ENCODE peak calls at places on chromosomes 7 and 10, in four cellular contexts. H is mucosa of gallbladder, O is NCI-H2171 treated with DMSO at 0.1 percent for 48 hours, M is SJSA1. X is an unnamed sample.

GRCh38 chr10:46551701-46552525 is 4.5 kb downstream of the GPRIN2 start:
- DNase-seq in H (peak), O (no peak), M (no peak), X (no peak)

GRCh38 chr7:66162622-66163021 is 42.5 kb upstream of the TPST1 start:
- DNase-seq in H (no peak), O (no peak), M (no peak), X (no peak)

GRCh38 chr7:121752706-121753105 is 120.3 kb upstream of the PTPRZ1 start:
- DNase-seq in H (no peak), O (no peak), M (no peak), X (no peak)

GRCh38 chr7:102129636-102130370 is 156.9 kb upstream of the SH2B2 start:
- DNase-seq in H (no peak), O (peak), M (no peak), X (no peak)

GRCh38 chr7:33806284-33807157 is 98.8 kb upstream of the BMPER start:
- DNase-seq in H (no peak), O (no peak), M (no peak), X (peak)

GRCh38 chr7:108014747-108015682 is 12.1 kb upstream of the LAMB1 start:
- DNase-seq in H (no peak), O (no peak), M (peak), X (no peak)

GRCh38 chr7:150397376-150398107 is 18.4 kb downstream of the ZNF775 start:
- DNase-seq in H (no peak), O (no peak), M (no peak), X (no peak)

GRCh38 chr10:11345224-11346054 is 266.0 kb downstream of the USP6NL start:
- DNase-seq in H (no peak), O (no peak), M (no peak), X (no peak)

GRCh38 chr10:75793848-75794247 is 362.4 kb downstream of the LRMDA start:
- DNase-seq in H (no peak), O (no peak), M (no peak), X (no peak)

GRCh38 chr10:113612154-113612553 is 51.7 kb downstream of the NRAP start:
- DNase-seq in H (no peak), O (no peak), M (no peak), X (no peak)

GRCh38 chr10:34249634-34250033 is 565.5 kb downstream of the PARD3 start:
- DNase-seq in H (no peak), O (peak), M (peak), X (no peak)

GRCh38 chr10:102802920-102803534 is 34.2 kb downstream of the CYP17A1 start:
- DNase-seq in H (peak), O (no peak), M (peak), X (peak)

GRCh38 chr7:104968648-104969047 is 45.4 kb upstream of the KMT2E start:
- DNase-seq in H (no peak), O (no peak), M (no peak), X (no peak)

GRCh38 chr10:45373783-45374450 is at the start of gene ALOX5:
- DNase-seq in H (peak), O (peak), M (no peak), X (no peak)

GRCh38 chr7:129605960-129606644 is 5.4 kb upstream of the NRF1 start:
- DNase-seq in H (no peak), O (no peak), M (no peak), X (no peak)

GRCh38 chr10:69960606-69961167 is 92.0 kb upstream of the MACROH2A2 start:
- DNase-seq in H (no peak), O (no peak), M (no peak), X (no peak)

GRCh38 chr7:47049234-47049774 is 532.6 kb downstream of the TNS3 start:
- DNase-seq in H (no peak), O (no peak), M (no peak), X (no peak)

GRCh38 chr10:104937528-104937927 is 296.4 kb downstream of the SORCS3 start:
- DNase-seq in H (peak), O (no peak), M (no peak), X (no peak)

GRCh38 chr7:17611611-17612010 is 313.2 kb downstream of the AHR start:
- DNase-seq in H (peak), O (no peak), M (no peak), X (no peak)

GRCh38 chr10:46558411-46559185 is 2.1 kb upstream of the GPRIN2 start:
- DNase-seq in H (peak), O (no peak), M (no peak), X (no peak)

GRCh38 chr10:88120075-88120474 is 256.6 kb downstream of the PTEN start:
- DNase-seq in H (no peak), O (peak), M (no peak), X (no peak)

GRCh38 chr7:149330914-149331567 is 69.0 kb downstream of the ZNF783 start:
- DNase-seq in H (no peak), O (no peak), M (no peak), X (no peak)

GRCh38 chr10:117689566-117689965 is 147.0 kb downstream of the EMX2 start:
- DNase-seq in H (no peak), O (no peak), M (peak), X (peak)

GRCh38 chr10:15571570-15571969 is 148.2 kb downstream of the ITGA8 start:
- DNase-seq in H (no peak), O (no peak), M (peak), X (peak)

GRCh38 chr7:107564553-107565298 is 955 bp downstream of the DUS4L start:
- DNase-seq in H (no peak), O (no peak), M (peak), X (peak)

GRCh38 chr10:14560794-14561765 is 213.6 kb downstream of the FAM107B start:
- DNase-seq in H (no peak), O (peak), M (no peak), X (no peak)

GRCh38 chr7:8500286-8500685 is 66.9 kb downstream of the NXPH1 start:
- DNase-seq in H (peak), O (peak), M (no peak), X (no peak)

GRCh38 chr10:70880077-70880534 is 8.3 kb downstream of the PCBD1 start:
- DNase-seq in H (peak), O (peak), M (peak), X (peak)

X was measured in brain microvascular endothelial cell.